ENCODE peak calls at places on chromosomes 2 and 18, in five cellular contexts. J, Q, K, C and F are unnamed samples.

GRCh38 chr2:10721344-10722251 is at the start of gene ATP6V1C2:
- DNase-seq in C (no peak), K (no peak), J (no peak), Q (no peak), F (no peak)

GRCh38 chr2:98796775-98797544 is 66.0 kb upstream of the MGAT4A start:
- DNase-seq in J (no peak), Q (no peak), K (no peak), C (no peak), F (no peak)

GRCh38 chr18:519019-519879 is 18.7 kb upstream of the COLEC12 start:
- DNase-seq in J (peak), K (no peak), Q (peak), C (no peak), F (no peak)

GRCh38 chr18:36887055-36887570 is 58.2 kb downstream of the KIAA1328 start:
- DNase-seq in J (no peak), Q (no peak), K (no peak), C (no peak), F (no peak)

GRCh38 chr2:159737917-159738296 is 25.6 kb downstream of the MARCHF7 start:
- DNase-seq in C (no peak), K (no peak), Q (no peak), J (no peak), F (no peak)

GRCh38 chr2:42878581-42878980 is 86.2 kb upstream of the HAAO start:
- DNase-seq in J (peak), K (no peak), Q (no peak), C (no peak), F (no peak)

GRCh38 chr2:38494394-38494793 is 108.3 kb downstream of the HNRNPLL start:
- DNase-seq in K (no peak), Q (no peak), C (no peak), J (no peak), F (no peak)

GRCh38 chr2:238269741-238270140 is 18.7 kb downstream of the PER2 start:
- DNase-seq in Q (no peak), C (no peak), J (no peak), K (no peak), F (no peak)

GRCh38 chr2:230961091-230961491 is 34.8 kb upstream of the SPATA3 start:
- DNase-seq in K (no peak), J (peak), Q (peak), C (no peak), F (no peak)

GRCh38 chr2:223513771-223514455 is 88.2 kb downstream of the SCG2 start:
- DNase-seq in K (no peak), J (no peak), C (peak), Q (no peak), F (no peak)

GRCh38 chr18:33212363-33212762 is 228.2 kb downstream of the CCDC178 start:
- DNase-seq in C (no peak), Q (no peak), J (no peak), K (no peak), F (no peak)